ENCODE peak calls at places on chromosome 18, in ten cellular contexts. V is ACHN, N is GM04503, U is GDM1, A is omental fat pad, F is HTR-8/SVneo, E is cardiac fibroblast, G is NCI-H510A, Y is iris pigment epithelial cell, B is lower lobe of right lung. M is an unnamed sample.

GRCh38 chr18:79853993-79854364 is 56.2 kb downstream of the KCNG2 start:
- DNase-seq in G (no peak), F (no peak), A (no peak), U (no peak), B (no peak), E (no peak), Y (no peak), V (no peak), N (no peak), M (no peak)

GRCh38 chr18:68417166-68417776 is 297.6 kb downstream of the TMX3 start:
- DNase-seq in U (no peak), N (no peak), Y (no peak), E (no peak), F (no peak), G (no peak), A (no peak), B (no peak), V (no peak), M (peak; percentile 51)

GRCh38 chr18:10579079-10579867 is 53.4 kb downstream of the NAPG start:
- DNase-seq in G (no peak), Y (peak; percentile 43), U (no peak), V (no peak), F (peak; percentile 32), E (peak; percentile 29), B (no peak), A (no peak), N (peak; percentile 45), M (peak; percentile 67)

GRCh38 chr18:72823345-72823744 is 44.4 kb downstream of the NETO1 start:
- DNase-seq in V (no peak), U (no peak), Y (no peak), N (no peak), E (no peak), B (no peak), F (no peak), G (no peak), A (no peak), M (no peak)

GRCh38 chr18:61901334-61901986 is 8.7 kb upstream of the RNF152 start:
- DNase-seq in B (no peak), U (peak; percentile 15), N (no peak), E (peak; percentile 70), A (no peak), G (peak; percentile 16), F (no peak), Y (peak; percentile 59), V (peak; percentile 48), M (peak; percentile 70)

GRCh38 chr18:2823966-2824365 is 22.8 kb upstream of the EMILIN2 start:
- DNase-seq in E (no peak), U (no peak), G (no peak), B (no peak), A (no peak), Y (no peak), V (no peak), F (no peak), N (no peak), M (no peak)

GRCh38 chr18:48391863-48392262 is 17.3 kb downstream of the ZBTB7C start:
- DNase-seq in F (no peak), V (no peak), G (no peak), U (no peak), E (peak; percentile 7), A (no peak), Y (no peak), B (no peak), N (no peak), M (no peak)

GRCh38 chr18:48721308-48721707 is 182.5 kb downstream of the CTIF start:
- DNase-seq in Y (no peak), F (no peak), E (no peak), G (no peak), V (no peak), U (no peak), A (no peak), N (no peak), B (no peak), M (no peak)

GRCh38 chr18:11983592-11983991 is 2.3 kb downstream of the IMPA2 start:
- DNase-seq in N (no peak), A (no peak), U (no peak), Y (no peak), F (no peak), G (no peak), E (no peak), V (no peak), B (no peak), M (no peak)

GRCh38 chr18:53698907-53699306 is 525.6 kb downstream of the MBD2 start:
- DNase-seq in E (peak; percentile 49), G (peak; percentile 36), B (peak; percentile 44), A (no peak), Y (peak; percentile 37), F (no peak), N (no peak), V (peak; percentile 55), U (no peak), M (peak; percentile 64)

GRCh38 chr18:457120-457519 is 43.4 kb downstream of the COLEC12 start:
- DNase-seq in Y (peak; percentile 73), U (no peak), A (no peak), F (no peak), B (no peak), N (peak; percentile 70), E (peak; percentile 95), V (no peak), G (no peak), M (peak; percentile 85)

GRCh38 chr18:79393181-79393598 is 2.5 kb upstream of the NFATC1 start:
- DNase-seq in F (no peak), N (no peak), A (no peak), U (no peak), G (no peak), B (no peak), V (no peak), Y (no peak), E (peak; percentile 41), M (peak; percentile 79)

GRCh38 chr18:11005528-11005927 is 143.8 kb downstream of the PIEZO2 start:
- DNase-seq in U (no peak), G (no peak), F (no peak), B (no peak), Y (peak; percentile 82), E (peak; percentile 96), N (no peak), A (no peak), V (no peak), M (peak; percentile 29)

GRCh38 chr18:3720818-3721545 is 271.0 kb downstream of the TGIF1 start:
- DNase-seq in V (no peak), N (no peak), G (peak; percentile 42), B (no peak), Y (no peak), E (no peak), A (no peak), U (no peak), F (no peak), M (no peak)

GRCh38 chr18:48676756-48677368 is 138.0 kb downstream of the CTIF start:
- DNase-seq in G (peak; percentile 22), B (peak; percentile 82), U (peak; percentile 45), V (peak; percentile 61), A (peak; percentile 72), N (no peak), F (peak; percentile 45), Y (peak; percentile 43), E (peak; percentile 60), M (peak; percentile 67)

GRCh38 chr18:72460210-72460680 is 83.9 kb downstream of the CBLN2 start:
- DNase-seq in Y (peak; percentile 21), A (no peak), N (peak; percentile 17), V (peak; percentile 83), G (no peak), E (peak; percentile 32), U (no peak), B (no peak), F (no peak), M (no peak)

M was measured in GM23248.